ENCODE peak calls at places on chromosomes 6 and 20, in nine cellular contexts. One of them, this sample, is unnamed.

GRCh38 chr6:90231798-90232197 is 64.8 kb downstream of the BACH2 start:
- DNase-seq in esophagus squamous epithelium: no peak
- DNase-seq in CD4-positive, alpha-beta memory T cell: no peak
- DNase-seq in mucosa of descending colon: no peak
- DNase-seq in lung: no peak
- DNase-seq in tibial artery: no peak
- DNase-seq in prostate gland: no peak
- DNase-seq in pancreas: no peak
- DNase-seq in heart right ventricle: no peak
- DNase-seq in this sample: no peak

GRCh38 chr6:134146268-134147032 is 94.0 kb upstream of the SLC2A12 start:
- DNase-seq in pancreas: no peak
- DNase-seq in CD4-positive, alpha-beta memory T cell: no peak
- DNase-seq in heart right ventricle: no peak
- DNase-seq in lung: no peak
- DNase-seq in tibial artery: no peak
- DNase-seq in esophagus squamous epithelium: no peak
- DNase-seq in prostate gland: no peak
- DNase-seq in mucosa of descending colon: no peak
- DNase-seq in this sample: no peak

GRCh38 chr20:58213112-58213511 is 15.3 kb downstream of the ANKRD60 start:
- DNase-seq in CD4-positive, alpha-beta memory T cell: no peak
- DNase-seq in heart right ventricle: no peak
- DNase-seq in esophagus squamous epithelium: no peak
- DNase-seq in prostate gland: no peak
- DNase-seq in mucosa of descending colon: no peak
- DNase-seq in pancreas: no peak
- DNase-seq in tibial artery: no peak
- DNase-seq in lung: no peak
- DNase-seq in this sample: no peak

GRCh38 chr6:121756643-121757042 is 321.2 kb downstream of the GJA1 start:
- DNase-seq in mucosa of descending colon: no peak
- DNase-seq in CD4-positive, alpha-beta memory T cell: no peak
- DNase-seq in esophagus squamous epithelium: no peak
- DNase-seq in lung: no peak
- DNase-seq in pancreas: no peak
- DNase-seq in heart right ventricle: no peak
- DNase-seq in tibial artery: no peak
- DNase-seq in prostate gland: no peak
- DNase-seq in this sample: no peak

GRCh38 chr6:39053016-39053595 is 4.5 kb downstream of the GLP1R start:
- DNase-seq in tibial artery: no peak
- DNase-seq in heart right ventricle: no peak
- DNase-seq in pancreas: no peak
- DNase-seq in esophagus squamous epithelium: no peak
- DNase-seq in CD4-positive, alpha-beta memory T cell: no peak
- DNase-seq in lung: no peak
- DNase-seq in mucosa of descending colon: no peak
- DNase-seq in prostate gland: no peak
- DNase-seq in this sample: no peak

GRCh38 chr20:11373391-11373790 is 544.3 kb upstream of the BTBD3 start:
- DNase-seq in prostate gland: no peak
- DNase-seq in mucosa of descending colon: no peak
- DNase-seq in lung: no peak
- DNase-seq in esophagus squamous epithelium: no peak
- DNase-seq in pancreas: no peak
- DNase-seq in CD4-positive, alpha-beta memory T cell: no peak
- DNase-seq in tibial artery: no peak
- DNase-seq in heart right ventricle: peak; percentile 3
- DNase-seq in this sample: no peak

GRCh38 chr20:10861619-10862018 is 187.8 kb upstream of the JAG1 start:
- DNase-seq in heart right ventricle: no peak
- DNase-seq in mucosa of descending colon: no peak
- DNase-seq in tibial artery: no peak
- DNase-seq in esophagus squamous epithelium: no peak
- DNase-seq in CD4-positive, alpha-beta memory T cell: no peak
- DNase-seq in prostate gland: peak; percentile 64
- DNase-seq in pancreas: peak; percentile 58
- DNase-seq in lung: no peak
- DNase-seq in this sample: no peak

GRCh38 chr6:124997196-124997875 is 35.1 kb downstream of the RNF217 start:
- DNase-seq in CD4-positive, alpha-beta memory T cell: no peak
- DNase-seq in mucosa of descending colon: no peak
- DNase-seq in heart right ventricle: no peak
- DNase-seq in prostate gland: no peak
- DNase-seq in tibial artery: no peak
- DNase-seq in pancreas: no peak
- DNase-seq in lung: no peak
- DNase-seq in esophagus squamous epithelium: no peak
- DNase-seq in this sample: no peak

GRCh38 chr20:23049201-23049932 is at the start of gene THBD:
- DNase-seq in lung: peak; percentile 85
- DNase-seq in tibial artery: peak; percentile 88
- DNase-seq in prostate gland: peak; percentile 35
- DNase-seq in heart right ventricle: peak; percentile 88
- DNase-seq in esophagus squamous epithelium: no peak
- DNase-seq in pancreas: peak; percentile 13
- DNase-seq in mucosa of descending colon: peak; percentile 78
- DNase-seq in CD4-positive, alpha-beta memory T cell: no peak
- DNase-seq in this sample: no peak

GRCh38 chr6:26215200-26216014 is 128.2 kb downstream of the HFE start:
- DNase-seq in mucosa of descending colon: no peak
- DNase-seq in heart right ventricle: no peak
- DNase-seq in lung: no peak
- DNase-seq in CD4-positive, alpha-beta memory T cell: peak; percentile 50
- DNase-seq in pancreas: no peak
- DNase-seq in tibial artery: no peak
- DNase-seq in esophagus squamous epithelium: no peak
- DNase-seq in prostate gland: no peak
- DNase-seq in this sample: no peak

GRCh38 chr20:62800314-62801259 is 4.0 kb upstream of the OGFR start:
- DNase-seq in esophagus squamous epithelium: no peak
- DNase-seq in mucosa of descending colon: no peak
- DNase-seq in heart right ventricle: no peak
- DNase-seq in tibial artery: no peak
- DNase-seq in pancreas: no peak
- DNase-seq in lung: no peak
- DNase-seq in CD4-positive, alpha-beta memory T cell: no peak
- DNase-seq in prostate gland: no peak
- DNase-seq in this sample: no peak

GRCh38 chr6:132198896-132199295 is 202.4 kb downstream of the MOXD1 start:
- DNase-seq in tibial artery: no peak
- DNase-seq in CD4-positive, alpha-beta memory T cell: no peak
- DNase-seq in esophagus squamous epithelium: no peak
- DNase-seq in lung: no peak
- DNase-seq in pancreas: no peak
- DNase-seq in mucosa of descending colon: no peak
- DNase-seq in prostate gland: no peak
- DNase-seq in heart right ventricle: no peak
- DNase-seq in this sample: no peak

GRCh38 chr20:8722277-8722928 is 346.5 kb upstream of the PLCB4 start:
- DNase-seq in esophagus squamous epithelium: no peak
- DNase-seq in CD4-positive, alpha-beta memory T cell: peak; percentile 34
- DNase-seq in pancreas: peak; percentile 15
- DNase-seq in heart right ventricle: peak; percentile 43
- DNase-seq in tibial artery: no peak
- DNase-seq in mucosa of descending colon: no peak
- DNase-seq in lung: no peak
- DNase-seq in prostate gland: peak; percentile 32
- DNase-seq in this sample: no peak

GRCh38 chr20:61680096-61680495 is 385.6 kb downstream of the TAF4 start:
- DNase-seq in mucosa of descending colon: peak; percentile 32
- DNase-seq in CD4-positive, alpha-beta memory T cell: no peak
- DNase-seq in heart right ventricle: no peak
- DNase-seq in lung: no peak
- DNase-seq in prostate gland: no peak
- DNase-seq in pancreas: no peak
- DNase-seq in esophagus squamous epithelium: no peak
- DNase-seq in tibial artery: no peak
- DNase-seq in this sample: no peak

GRCh38 chr20:20926222-20926905 is 179.8 kb downstream of the LINC00237 start:
- DNase-seq in esophagus squamous epithelium: no peak
- DNase-seq in pancreas: no peak
- DNase-seq in prostate gland: no peak
- DNase-seq in lung: no peak
- DNase-seq in CD4-positive, alpha-beta memory T cell: no peak
- DNase-seq in heart right ventricle: no peak
- DNase-seq in tibial artery: no peak
- DNase-seq in mucosa of descending colon: no peak
- DNase-seq in this sample: no peak

GRCh38 chr20:44035924-44036323 is 121.3 kb downstream of the TOX2 start:
- DNase-seq in lung: no peak
- DNase-seq in esophagus squamous epithelium: no peak
- DNase-seq in prostate gland: no peak
- DNase-seq in tibial artery: no peak
- DNase-seq in heart right ventricle: no peak
- DNase-seq in CD4-positive, alpha-beta memory T cell: no peak
- DNase-seq in pancreas: no peak
- DNase-seq in mucosa of descending colon: no peak
- DNase-seq in this sample: no peak

GRCh38 chr6:166691199-166691598 is 64.1 kb upstream of the RPS6KA2 start:
- DNase-seq in tibial artery: no peak
- DNase-seq in esophagus squamous epithelium: no peak
- DNase-seq in CD4-positive, alpha-beta memory T cell: no peak
- DNase-seq in heart right ventricle: peak; percentile 62
- DNase-seq in mucosa of descending colon: no peak
- DNase-seq in pancreas: no peak
- DNase-seq in prostate gland: no peak
- DNase-seq in lung: peak; percentile 45
- DNase-seq in this sample: no peak

GRCh38 chr6:114119056-114119455 is 148.1 kb upstream of the HDAC2 start:
- DNase-seq in CD4-positive, alpha-beta memory T cell: no peak
- DNase-seq in prostate gland: no peak
- DNase-seq in heart right ventricle: no peak
- DNase-seq in tibial artery: no peak
- DNase-seq in lung: no peak
- DNase-seq in pancreas: no peak
- DNase-seq in mucosa of descending colon: no peak
- DNase-seq in esophagus squamous epithelium: no peak
- DNase-seq in this sample: no peak

GRCh38 chr6:156517090-156517489 is 260.1 kb upstream of the ARID1B start:
- DNase-seq in lung: no peak
- DNase-seq in tibial artery: no peak
- DNase-seq in heart right ventricle: no peak
- DNase-seq in prostate gland: no peak
- DNase-seq in mucosa of descending colon: no peak
- DNase-seq in esophagus squamous epithelium: no peak
- DNase-seq in pancreas: no peak
- DNase-seq in CD4-positive, alpha-beta memory T cell: no peak
- DNase-seq in this sample: no peak

DNA sequence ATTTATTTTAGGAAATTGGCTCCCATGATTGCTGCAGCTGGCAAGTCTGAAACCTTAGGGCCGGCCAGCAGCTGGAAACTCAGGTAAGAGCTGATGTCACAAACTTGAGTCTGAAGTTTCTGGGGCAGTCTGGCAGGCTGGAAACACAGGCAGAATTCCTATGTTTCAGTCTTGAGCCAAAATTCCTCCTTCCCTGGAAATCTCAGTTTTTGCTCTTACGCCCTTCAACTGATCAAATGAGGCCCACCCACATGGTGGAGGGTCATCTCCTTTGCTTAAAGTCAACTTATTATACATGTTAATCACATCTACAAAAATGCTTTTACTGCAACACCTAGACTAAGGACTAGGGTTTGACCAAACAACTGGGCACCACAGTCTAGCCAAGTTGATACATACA is 184.1 kb downstream of the SOD2 start:
- DNase-seq in heart right ventricle: no peak
- DNase-seq in tibial artery: no peak
- DNase-seq in CD4-positive, alpha-beta memory T cell: no peak
- DNase-seq in mucosa of descending colon: no peak
- DNase-seq in lung: no peak
- DNase-seq in pancreas: no peak
- DNase-seq in prostate gland: no peak
- DNase-seq in esophagus squamous epithelium: no peak
- DNase-seq in this sample: no peak
- H3K4me3 ChIP-seq in heart right ventricle: no peak overlapping the region
- H3K4me3 ChIP-seq in tibial artery: no peak overlapping the region
- H3K4me3 ChIP-seq in CD4-positive, alpha-beta memory T cell: no peak overlapping the region
- H3K4me3 ChIP-seq in mucosa of descending colon: no peak overlapping the region
- H3K4me3 ChIP-seq in lung: no peak overlapping the region
- H3K4me3 ChIP-seq in pancreas: no peak overlapping the region
- H3K4me3 ChIP-seq in prostate gland: no peak overlapping the region
- H3K4me3 ChIP-seq in esophagus squamous epithelium: no peak overlapping the region
- H3K4me3 ChIP-seq in this sample: no peak overlapping the region

GRCh38 chr20:64021124-64021975 is 14.6 kb upstream of the C20orf204 start:
- DNase-seq in lung: no peak
- DNase-seq in prostate gland: no peak
- DNase-seq in pancreas: no peak
- DNase-seq in tibial artery: no peak
- DNase-seq in esophagus squamous epithelium: no peak
- DNase-seq in mucosa of descending colon: no peak
- DNase-seq in heart right ventricle: no peak
- DNase-seq in CD4-positive, alpha-beta memory T cell: no peak
- DNase-seq in this sample: no peak
- H3K36me3 ChIP-seq in lung: peaks cover 33% of the 10 kb centered on the region
- H3K36me3 ChIP-seq in prostate gland: peaks cover 65% of the 10 kb centered on the region
- H3K36me3 ChIP-seq in pancreas: peaks cover 80% of the 10 kb centered on the region
- H3K36me3 ChIP-seq in tibial artery: peaks cover 100% of the 10 kb centered on the region
- H3K36me3 ChIP-seq in esophagus squamous epithelium: peaks cover 60% of the 10 kb centered on the region
- H3K36me3 ChIP-seq in mucosa of descending colon: no peaks in the 10 kb centered on the region
- H3K36me3 ChIP-seq in heart right ventricle: peaks cover 95% of the 10 kb centered on the region
- H3K36me3 ChIP-seq in CD4-positive, alpha-beta memory T cell: peaks cover 77% of the 10 kb centered on the region
- H3K36me3 ChIP-seq in this sample: peaks cover 89% of the 10 kb centered on the region

GRCh38 chr6:154740658-154741057 is 7.4 kb downstream of the SCAF8 start:
- DNase-seq in pancreas: no peak
- DNase-seq in heart right ventricle: no peak
- DNase-seq in lung: no peak
- DNase-seq in CD4-positive, alpha-beta memory T cell: no peak
- DNase-seq in esophagus squamous epithelium: no peak
- DNase-seq in mucosa of descending colon: no peak
- DNase-seq in prostate gland: no peak
- DNase-seq in tibial artery: no peak
- DNase-seq in this sample: no peak

GRCh38 chr6:154751020-154751800 is 18.0 kb downstream of the SCAF8 start:
- DNase-seq in lung: no peak
- DNase-seq in mucosa of descending colon: no peak
- DNase-seq in tibial artery: no peak
- DNase-seq in esophagus squamous epithelium: no peak
- DNase-seq in heart right ventricle: no peak
- DNase-seq in CD4-positive, alpha-beta memory T cell: no peak
- DNase-seq in prostate gland: no peak
- DNase-seq in pancreas: no peak
- DNase-seq in this sample: no peak

GRCh38 chr6:154749341-154749740 is 16.1 kb downstream of the SCAF8 start:
- DNase-seq in esophagus squamous epithelium: no peak
- DNase-seq in prostate gland: no peak
- DNase-seq in CD4-positive, alpha-beta memory T cell: no peak
- DNase-seq in tibial artery: no peak
- DNase-seq in lung: no peak
- DNase-seq in heart right ventricle: no peak
- DNase-seq in pancreas: no peak
- DNase-seq in mucosa of descending colon: no peak
- DNase-seq in this sample: no peak

GRCh38 chr6:154745243-154745642 is 12.0 kb downstream of the SCAF8 start:
- DNase-seq in esophagus squamous epithelium: no peak
- DNase-seq in lung: no peak
- DNase-seq in CD4-positive, alpha-beta memory T cell: no peak
- DNase-seq in tibial artery: no peak
- DNase-seq in heart right ventricle: no peak
- DNase-seq in prostate gland: no peak
- DNase-seq in mucosa of descending colon: no peak
- DNase-seq in pancreas: no peak
- DNase-seq in this sample: no peak
- H3K4me1 ChIP-seq in esophagus squamous epithelium: peaks cover 77% of the 10 kb centered on the region
- H3K4me1 ChIP-seq in lung: peaks cover 3% of the 10 kb centered on the region
- H3K4me1 ChIP-seq in CD4-positive, alpha-beta memory T cell: peaks cover 91% of the 10 kb centered on the region
- H3K4me1 ChIP-seq in tibial artery: peaks cover 9% of the 10 kb centered on the region
- H3K4me1 ChIP-seq in heart right ventricle: peaks cover 84% of the 10 kb centered on the region
- H3K4me1 ChIP-seq in prostate gland: peaks cover 3% of the 10 kb centered on the region
- H3K4me1 ChIP-seq in mucosa of descending colon: peaks cover 5% of the 10 kb centered on the region
- H3K4me1 ChIP-seq in pancreas: peaks cover 7% of the 10 kb centered on the region
- H3K4me1 ChIP-seq in this sample: peaks cover 11% of the 10 kb centered on the region

GRCh38 chr20:50215917-50216316 is 25.3 kb downstream of the CEBPB start:
- DNase-seq in prostate gland: peak; percentile 20
- DNase-seq in heart right ventricle: no peak
- DNase-seq in pancreas: no peak
- DNase-seq in CD4-positive, alpha-beta memory T cell: no peak
- DNase-seq in mucosa of descending colon: no peak
- DNase-seq in lung: no peak
- DNase-seq in tibial artery: no peak
- DNase-seq in esophagus squamous epithelium: no peak
- DNase-seq in this sample: no peak
- H3K4me3 ChIP-seq in prostate gland: no peak overlapping the region
- H3K4me3 ChIP-seq in heart right ventricle: no peak overlapping the region
- H3K4me3 ChIP-seq in pancreas: no peak overlapping the region
- H3K4me3 ChIP-seq in CD4-positive, alpha-beta memory T cell: no peak overlapping the region
- H3K4me3 ChIP-seq in mucosa of descending colon: no peak overlapping the region
- H3K4me3 ChIP-seq in lung: no peak overlapping the region
- H3K4me3 ChIP-seq in tibial artery: no peak overlapping the region
- H3K4me3 ChIP-seq in esophagus squamous epithelium: no peak overlapping the region
- H3K4me3 ChIP-seq in this sample: no peak overlapping the region